ENCODE peak calls at places on chromosomes 3 and 15, in eight cellular contexts. One of them, this sample, is unnamed.

GRCh38 chr3:50256978-50257890 is 11.7 kb upstream of the SEMA3B start:
- DNase-seq in lower lobe of right lung: no peak
- DNase-seq in IMR-90: no peak
- DNase-seq in glutamatergic neuron: peak; percentile 75
- DNase-seq in endodermal cell: peak; percentile 92
- DNase-seq in sigmoid colon: no peak
- DNase-seq in choroid plexus epithelial cell: peak; percentile 55
- DNase-seq in GM12865: peak; percentile 48
- DNase-seq in this sample: no peak

GRCh38 chr3:52892625-52893311 is 4.6 kb downstream of the STIMATE start:
- DNase-seq in choroid plexus epithelial cell: peak; percentile 55
- DNase-seq in glutamatergic neuron: no peak
- DNase-seq in lower lobe of right lung: no peak
- DNase-seq in IMR-90: no peak
- DNase-seq in endodermal cell: no peak
- DNase-seq in GM12865: peak; percentile 66
- DNase-seq in sigmoid colon: no peak
- DNase-seq in this sample: no peak

GRCh38 chr3:150666167-150666566 is 37.6 kb downstream of the ERICH6 start:
- DNase-seq in sigmoid colon: no peak
- DNase-seq in IMR-90: no peak
- DNase-seq in lower lobe of right lung: no peak
- DNase-seq in glutamatergic neuron: no peak
- DNase-seq in GM12865: no peak
- DNase-seq in choroid plexus epithelial cell: no peak
- DNase-seq in endodermal cell: no peak
- DNase-seq in this sample: no peak

GRCh38 chr3:65144791-65145355 is 457.1 kb upstream of the ADAMTS9 start:
- DNase-seq in IMR-90: peak; percentile 12
- DNase-seq in lower lobe of right lung: no peak
- DNase-seq in GM12865: no peak
- DNase-seq in glutamatergic neuron: no peak
- DNase-seq in sigmoid colon: no peak
- DNase-seq in choroid plexus epithelial cell: peak; percentile 34
- DNase-seq in endodermal cell: no peak
- DNase-seq in this sample: no peak

GRCh38 chr3:128603811-128604447 is 46.7 kb downstream of the RPN1 start:
- DNase-seq in choroid plexus epithelial cell: peak; percentile 14
- DNase-seq in lower lobe of right lung: no peak
- DNase-seq in GM12865: no peak
- DNase-seq in sigmoid colon: no peak
- DNase-seq in endodermal cell: no peak
- DNase-seq in glutamatergic neuron: no peak
- DNase-seq in IMR-90: no peak
- DNase-seq in this sample: no peak

GRCh38 chr3:126781889-126782491 is 78.0 kb downstream of the CHCHD6 start:
- DNase-seq in GM12865: no peak
- DNase-seq in sigmoid colon: no peak
- DNase-seq in IMR-90: peak; percentile 86
- DNase-seq in endodermal cell: no peak
- DNase-seq in glutamatergic neuron: no peak
- DNase-seq in lower lobe of right lung: no peak
- DNase-seq in choroid plexus epithelial cell: peak; percentile 6
- DNase-seq in this sample: no peak

GRCh38 chr3:37537914-37538691 is 323.6 kb upstream of the CTDSPL start:
- DNase-seq in endodermal cell: no peak
- DNase-seq in choroid plexus epithelial cell: no peak
- DNase-seq in IMR-90: no peak
- DNase-seq in lower lobe of right lung: no peak
- DNase-seq in GM12865: no peak
- DNase-seq in sigmoid colon: no peak
- DNase-seq in glutamatergic neuron: no peak
- DNase-seq in this sample: no peak

GRCh38 chr3:182389041-182389815 is 404.1 kb upstream of the ATP11B start:
- DNase-seq in IMR-90: no peak
- DNase-seq in sigmoid colon: no peak
- DNase-seq in glutamatergic neuron: no peak
- DNase-seq in choroid plexus epithelial cell: no peak
- DNase-seq in endodermal cell: no peak
- DNase-seq in GM12865: no peak
- DNase-seq in lower lobe of right lung: no peak
- DNase-seq in this sample: no peak

GRCh38 chr3:195196266-195196665 is 74.7 kb downstream of the XXYLT1 start:
- DNase-seq in IMR-90: peak; percentile 61
- DNase-seq in sigmoid colon: peak; percentile 60
- DNase-seq in lower lobe of right lung: no peak
- DNase-seq in glutamatergic neuron: no peak
- DNase-seq in GM12865: no peak
- DNase-seq in choroid plexus epithelial cell: peak; percentile 78
- DNase-seq in endodermal cell: peak; percentile 43
- DNase-seq in this sample: no peak
- TF ChIP-seq CTCF in IMR-90: no peak
- TF ChIP-seq CTCF in sigmoid colon: peak; percentile 8
- TF ChIP-seq CTCF in lower lobe of right lung: no peak
- TF ChIP-seq CTCF in glutamatergic neuron: no peak
- TF ChIP-seq CTCF in GM12865: no peak
- TF ChIP-seq CTCF in choroid plexus epithelial cell: peak; percentile 46
- TF ChIP-seq CTCF in endodermal cell: no peak
- TF ChIP-seq CTCF in this sample: no peak

GRCh38 chr3:173730391-173730790 is 332.8 kb downstream of the NLGN1 start:
- DNase-seq in choroid plexus epithelial cell: peak; percentile 41
- DNase-seq in GM12865: no peak
- DNase-seq in endodermal cell: no peak
- DNase-seq in glutamatergic neuron: no peak
- DNase-seq in sigmoid colon: no peak
- DNase-seq in IMR-90: peak; percentile 25
- DNase-seq in lower lobe of right lung: no peak
- DNase-seq in this sample: no peak

GRCh38 chr3:173732237-173732636 is 334.7 kb downstream of the NLGN1 start:
- DNase-seq in GM12865: peak; percentile 7
- DNase-seq in IMR-90: peak; percentile 74
- DNase-seq in choroid plexus epithelial cell: no peak
- DNase-seq in endodermal cell: no peak
- DNase-seq in sigmoid colon: no peak
- DNase-seq in glutamatergic neuron: no peak
- DNase-seq in lower lobe of right lung: no peak
- DNase-seq in this sample: no peak

GRCh38 chr3:173737167-173737808 is 339.7 kb downstream of the NLGN1 start:
- DNase-seq in GM12865: no peak
- DNase-seq in IMR-90: no peak
- DNase-seq in lower lobe of right lung: no peak
- DNase-seq in sigmoid colon: no peak
- DNase-seq in glutamatergic neuron: no peak
- DNase-seq in choroid plexus epithelial cell: no peak
- DNase-seq in endodermal cell: no peak
- DNase-seq in this sample: no peak

GRCh38 chr3:173733029-173733652 is 335.6 kb downstream of the NLGN1 start:
- DNase-seq in choroid plexus epithelial cell: peak; percentile 75
- DNase-seq in GM12865: peak; percentile 7
- DNase-seq in endodermal cell: no peak
- DNase-seq in lower lobe of right lung: no peak
- DNase-seq in IMR-90: peak; percentile 64
- DNase-seq in sigmoid colon: no peak
- DNase-seq in glutamatergic neuron: no peak
- DNase-seq in this sample: no peak
- TF ChIP-seq CTCF in choroid plexus epithelial cell: peak; percentile 66
- TF ChIP-seq CTCF in GM12865: peak; percentile 5
- TF ChIP-seq CTCF in endodermal cell: peak; percentile 85
- TF ChIP-seq CTCF in lower lobe of right lung: no peak
- TF ChIP-seq CTCF in IMR-90: peak; percentile 50
- TF ChIP-seq CTCF in sigmoid colon: no peak
- TF ChIP-seq CTCF in glutamatergic neuron: peak; percentile 77
- TF ChIP-seq CTCF in this sample: peak; percentile 29

GRCh38 chr3:172288625-172289024 is 159.6 kb downstream of the GHSR start:
- DNase-seq in endodermal cell: no peak
- DNase-seq in glutamatergic neuron: no peak
- DNase-seq in lower lobe of right lung: no peak
- DNase-seq in sigmoid colon: no peak
- DNase-seq in IMR-90: no peak
- DNase-seq in choroid plexus epithelial cell: no peak
- DNase-seq in GM12865: no peak
- DNase-seq in this sample: no peak
- TF ChIP-seq CTCF in endodermal cell: no peak
- TF ChIP-seq CTCF in glutamatergic neuron: no peak
- TF ChIP-seq CTCF in lower lobe of right lung: no peak
- TF ChIP-seq CTCF in sigmoid colon: no peak
- TF ChIP-seq CTCF in IMR-90: no peak
- TF ChIP-seq CTCF in choroid plexus epithelial cell: no peak
- TF ChIP-seq CTCF in GM12865: no peak
- TF ChIP-seq CTCF in this sample: no peak

GRCh38 chr3:51798561-51798960 is 19.5 kb upstream of the IQCF6 start:
- DNase-seq in IMR-90: no peak
- DNase-seq in endodermal cell: peak; percentile 80
- DNase-seq in glutamatergic neuron: no peak
- DNase-seq in lower lobe of right lung: no peak
- DNase-seq in choroid plexus epithelial cell: peak; percentile 6
- DNase-seq in sigmoid colon: no peak
- DNase-seq in GM12865: no peak
- DNase-seq in this sample: no peak
- TF ChIP-seq CTCF in IMR-90: no peak
- TF ChIP-seq CTCF in endodermal cell: no peak
- TF ChIP-seq CTCF in glutamatergic neuron: no peak
- TF ChIP-seq CTCF in lower lobe of right lung: no peak
- TF ChIP-seq CTCF in choroid plexus epithelial cell: no peak
- TF ChIP-seq CTCF in sigmoid colon: no peak
- TF ChIP-seq CTCF in GM12865: no peak
- TF ChIP-seq CTCF in this sample: no peak

GRCh38 chr3:32105291-32106131 is 909 bp upstream of the GPD1L start:
- DNase-seq in endodermal cell: no peak
- DNase-seq in sigmoid colon: no peak
- DNase-seq in glutamatergic neuron: no peak
- DNase-seq in choroid plexus epithelial cell: peak; percentile 14
- DNase-seq in lower lobe of right lung: no peak
- DNase-seq in GM12865: no peak
- DNase-seq in IMR-90: peak; percentile 10
- DNase-seq in this sample: no peak
- TF ChIP-seq CTCF in endodermal cell: no peak
- TF ChIP-seq CTCF in sigmoid colon: no peak
- TF ChIP-seq CTCF in glutamatergic neuron: no peak
- TF ChIP-seq CTCF in choroid plexus epithelial cell: no peak
- TF ChIP-seq CTCF in lower lobe of right lung: no peak
- TF ChIP-seq CTCF in GM12865: no peak
- TF ChIP-seq CTCF in IMR-90: no peak
- TF ChIP-seq CTCF in this sample: no peak

GRCh38 chr3:29486917-29487316 is 206.0 kb downstream of the RBMS3 start:
- DNase-seq in glutamatergic neuron: no peak
- DNase-seq in choroid plexus epithelial cell: no peak
- DNase-seq in sigmoid colon: no peak
- DNase-seq in IMR-90: no peak
- DNase-seq in lower lobe of right lung: no peak
- DNase-seq in endodermal cell: no peak
- DNase-seq in GM12865: no peak
- DNase-seq in this sample: no peak

GRCh38 chr3:29484633-29485032 is 203.8 kb downstream of the RBMS3 start:
- DNase-seq in sigmoid colon: no peak
- DNase-seq in glutamatergic neuron: no peak
- DNase-seq in IMR-90: no peak
- DNase-seq in choroid plexus epithelial cell: no peak
- DNase-seq in endodermal cell: no peak
- DNase-seq in GM12865: no peak
- DNase-seq in lower lobe of right lung: no peak
- DNase-seq in this sample: no peak

GRCh38 chr3:29481969-29482767 is 201.3 kb downstream of the RBMS3 start:
- DNase-seq in choroid plexus epithelial cell: no peak
- DNase-seq in IMR-90: no peak
- DNase-seq in GM12865: peak; percentile 8
- DNase-seq in endodermal cell: no peak
- DNase-seq in lower lobe of right lung: no peak
- DNase-seq in sigmoid colon: no peak
- DNase-seq in glutamatergic neuron: no peak
- DNase-seq in this sample: no peak

GRCh38 chr3:29488922-29489321 is 208.1 kb downstream of the RBMS3 start:
- DNase-seq in lower lobe of right lung: no peak
- DNase-seq in choroid plexus epithelial cell: peak; percentile 29
- DNase-seq in sigmoid colon: no peak
- DNase-seq in endodermal cell: no peak
- DNase-seq in glutamatergic neuron: no peak
- DNase-seq in GM12865: no peak
- DNase-seq in IMR-90: peak; percentile 50
- DNase-seq in this sample: no peak

GRCh38 chr3:29486087-29486486 is 205.2 kb downstream of the RBMS3 start:
- DNase-seq in lower lobe of right lung: no peak
- DNase-seq in endodermal cell: no peak
- DNase-seq in glutamatergic neuron: no peak
- DNase-seq in IMR-90: peak; percentile 77
- DNase-seq in sigmoid colon: no peak
- DNase-seq in GM12865: peak; percentile 54
- DNase-seq in choroid plexus epithelial cell: peak; percentile 77
- DNase-seq in this sample: no peak
- TF ChIP-seq CTCF in lower lobe of right lung: no peak
- TF ChIP-seq CTCF in endodermal cell: no peak
- TF ChIP-seq CTCF in glutamatergic neuron: no peak
- TF ChIP-seq CTCF in IMR-90: no peak
- TF ChIP-seq CTCF in sigmoid colon: no peak
- TF ChIP-seq CTCF in GM12865: no peak
- TF ChIP-seq CTCF in choroid plexus epithelial cell: no peak
- TF ChIP-seq CTCF in this sample: no peak

DNA sequence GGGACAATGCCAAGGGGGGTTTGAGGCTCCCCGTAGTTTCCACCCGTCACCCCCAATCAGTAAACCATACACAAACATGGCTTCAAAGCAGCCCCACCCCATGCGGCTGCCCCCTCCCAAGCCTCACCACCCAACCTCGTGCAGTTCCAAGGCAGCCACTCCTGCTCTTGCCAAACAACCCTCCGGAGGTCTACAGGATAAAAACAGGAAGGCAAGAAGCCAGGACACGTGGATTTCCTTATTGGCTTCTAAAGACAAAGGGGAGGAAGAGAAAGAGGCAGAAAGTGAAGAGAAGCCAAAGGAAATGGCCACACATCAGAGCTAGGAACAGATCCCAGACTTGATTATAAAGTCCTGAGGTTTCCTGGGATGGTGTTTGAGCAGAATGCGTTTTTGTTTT is 121.0 kb downstream of the SHQ1 start:
- DNase-seq in choroid plexus epithelial cell: no peak
- DNase-seq in sigmoid colon: no peak
- DNase-seq in IMR-90: no peak
- DNase-seq in GM12865: no peak
- DNase-seq in glutamatergic neuron: no peak
- DNase-seq in lower lobe of right lung: no peak
- DNase-seq in endodermal cell: no peak
- DNase-seq in this sample: no peak
- TF ChIP-seq CTCF in choroid plexus epithelial cell: no peak
- TF ChIP-seq CTCF in sigmoid colon: no peak
- TF ChIP-seq CTCF in IMR-90: no peak
- TF ChIP-seq CTCF in GM12865: no peak
- TF ChIP-seq CTCF in glutamatergic neuron: no peak
- TF ChIP-seq CTCF in lower lobe of right lung: no peak
- TF ChIP-seq CTCF in endodermal cell: no peak
- TF ChIP-seq CTCF in this sample: no peak

DNA sequence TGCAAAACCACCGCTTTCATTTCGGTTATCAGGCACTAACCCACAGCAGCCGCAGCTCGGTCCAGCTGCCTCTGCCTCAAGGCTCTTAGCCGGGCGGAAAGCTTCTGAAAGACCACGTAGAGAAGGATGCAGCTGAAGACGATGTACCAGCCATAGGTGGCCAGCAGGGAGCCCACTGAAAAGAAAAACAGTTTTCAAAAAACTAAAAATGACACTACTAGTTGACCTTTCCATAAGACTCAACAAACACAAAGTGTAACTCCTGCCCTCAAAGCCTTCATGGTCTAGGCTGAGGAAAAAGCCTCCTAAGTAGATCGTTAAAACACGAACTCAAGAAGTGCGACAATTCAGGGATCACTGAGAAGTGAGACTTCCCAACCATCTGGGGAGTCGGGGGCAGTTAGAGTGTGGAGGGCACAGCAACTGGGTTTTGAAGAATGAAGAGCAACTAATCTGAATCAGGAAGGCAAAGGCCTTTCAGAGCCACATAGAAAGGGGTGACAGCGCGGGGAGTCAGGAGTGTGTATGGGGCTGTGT is 716 bp downstream of the SELENOS start:
- DNase-seq in GM12865: peak; percentile 84
- DNase-seq in sigmoid colon: no peak
- DNase-seq in glutamatergic neuron: no peak
- DNase-seq in endodermal cell: peak; percentile 60
- DNase-seq in lower lobe of right lung: no peak
- DNase-seq in IMR-90: peak; percentile 47
- DNase-seq in choroid plexus epithelial cell: peak; percentile 60
- DNase-seq in this sample: no peak
- TF ChIP-seq CTCF in GM12865: peak; percentile 41
- TF ChIP-seq CTCF in sigmoid colon: peak; percentile 9
- TF ChIP-seq CTCF in glutamatergic neuron: peak; percentile 70
- TF ChIP-seq CTCF in endodermal cell: peak; percentile 72
- TF ChIP-seq CTCF in lower lobe of right lung: no peak
- TF ChIP-seq CTCF in IMR-90: peak; percentile 35
- TF ChIP-seq CTCF in choroid plexus epithelial cell: peak; percentile 59
- TF ChIP-seq CTCF in this sample: peak; percentile 20

This sample was measured in upper lobe of right lung.